ENCODE peak calls at places on chromosome 21, in seven cellular contexts. B, S, F, V, O, L and M are unnamed samples.

GRCh38 chr21:38903578-38904193 is 98.0 kb downstream of the ETS2 start:
- DNase-seq in B (no peak), S (peak), F (no peak), V (no peak), O (no peak), L (no peak), M (no peak)

GRCh38 chr21:25396135-25396711 is 211.1 kb downstream of the MRPL39 start:
- DNase-seq in B (no peak), S (no peak), F (no peak), V (no peak), O (no peak), L (no peak), M (no peak)

GRCh38 chr21:28396421-28396820 is 596.3 kb downstream of the LTN1 start:
- DNase-seq in B (no peak), S (no peak), F (no peak), V (no peak), O (no peak), L (no peak), M (no peak)

GRCh38 chr21:45874716-45875415 is 106.7 kb upstream of the COL6A1 start:
- DNase-seq in B (peak), S (peak), F (no peak), V (peak), O (peak), L (no peak), M (no peak)

GRCh38 chr21:30994917-30995316 is 43.4 kb downstream of the KRTAP19-8 start:
- DNase-seq in B (no peak), S (no peak), F (no peak), V (no peak), O (no peak), L (peak), M (no peak)

GRCh38 chr21:41919666-41920398 is 34.0 kb downstream of the C2CD2 start:
- DNase-seq in B (no peak), S (no peak), F (no peak), V (no peak), O (no peak), L (no peak), M (no peak)

GRCh38 chr21:23858878-23859277 is 1748.4 kb downstream of the MRPL39 start:
- DNase-seq in B (no peak), S (no peak), F (no peak), V (no peak), O (no peak), L (no peak), M (peak)

GRCh38 chr21:25283720-25284119 is 323.6 kb downstream of the MRPL39 start:
- DNase-seq in B (peak), S (peak), F (peak), V (peak), O (no peak), L (peak), M (no peak)

GRCh38 chr21:35861656-35862055 is 198.7 kb downstream of the SETD4 start:
- DNase-seq in B (peak), S (no peak), F (no peak), V (no peak), O (no peak), L (no peak), M (no peak)

GRCh38 chr21:31530918-31531705 is 128.4 kb upstream of the SOD1 start:
- DNase-seq in B (no peak), S (peak), F (no peak), V (no peak), O (no peak), L (no peak), M (no peak)

GRCh38 chr21:42229676-42230075 is 10.7 kb downstream of the ABCG1 start:
- DNase-seq in B (no peak), S (no peak), F (no peak), V (no peak), O (no peak), L (no peak), M (no peak)

GRCh38 chr21:39377444-39378050 is 28.7 kb upstream of the HMGN1 start:
- DNase-seq in B (no peak), S (peak), F (no peak), V (no peak), O (no peak), L (no peak), M (no peak)

GRCh38 chr21:42081138-42081537 is 10.0 kb downstream of the UMODL1 start:
- DNase-seq in B (no peak), S (no peak), F (no peak), V (peak), O (peak), L (no peak), M (no peak)

GRCh38 chr21:34885636-34886553 is 163.2 kb downstream of the RUNX1 start:
- DNase-seq in B (no peak), S (no peak), F (no peak), V (no peak), O (no peak), L (no peak), M (peak)

GRCh38 chr21:44087426-44088400 is 19.5 kb upstream of the PWP2 start:
- DNase-seq in B (no peak), S (no peak), F (no peak), V (no peak), O (no peak), L (no peak), M (no peak)

GRCh38 chr21:36075953-36076352 is 6.1 kb downstream of the CBR1 start:
- DNase-seq in B (no peak), S (no peak), F (no peak), V (no peak), O (no peak), L (no peak), M (no peak)

GRCh38 chr21:45788198-45788597 is 144.7 kb downstream of the PCBP3 start:
- DNase-seq in B (no peak), S (no peak), F (no peak), V (no peak), O (no peak), L (no peak), M (no peak)

GRCh38 chr21:15592271-15592860 is 137.4 kb upstream of the USP25 start:
- DNase-seq in B (peak), S (peak), F (peak), V (peak), O (no peak), L (peak), M (peak)

GRCh38 chr21:29243188-29243587 is 55.5 kb upstream of the BACH1 start:
- DNase-seq in B (no peak), S (no peak), F (no peak), V (no peak), O (no peak), L (no peak), M (no peak)

GRCh38 chr21:41966341-41966833 is 12.6 kb upstream of the C2CD2 start:
- DNase-seq in B (peak), S (no peak), F (no peak), V (no peak), O (peak), L (no peak), M (no peak)

GRCh38 chr21:21860888-21861287 is 862.7 kb downstream of the NCAM2 start:
- DNase-seq in B (peak), S (no peak), F (no peak), V (peak), O (no peak), L (no peak), M (no peak)

GRCh38 chr21:46054031-46054430 is 43.9 kb upstream of the COL6A2 start:
- DNase-seq in B (no peak), S (no peak), F (no peak), V (no peak), O (peak), L (no peak), M (no peak)

GRCh38 chr21:46097826-46098286 is at the start of gene COL6A2:
- DNase-seq in B (no peak), S (peak), F (peak), V (no peak), O (peak), L (no peak), M (no peak)

GRCh38 chr21:35002879-35003722 is 46.0 kb downstream of the RUNX1 start:
- DNase-seq in B (peak), S (peak), F (no peak), V (peak), O (no peak), L (no peak), M (no peak)

GRCh38 chr21:37555672-37556261 is 189.2 kb downstream of the DYRK1A start:
- DNase-seq in B (no peak), S (no peak), F (no peak), V (no peak), O (no peak), L (no peak), M (no peak)

GRCh38 chr21:34186119-34186719 is 112.8 kb downstream of the MRPS6 start:
- DNase-seq in B (no peak), S (no peak), F (no peak), V (no peak), O (no peak), L (no peak), M (no peak)

GRCh38 chr21:17491716-17492414 is 21.0 kb upstream of the CXADR start:
- DNase-seq in B (peak), S (peak), F (no peak), V (peak), O (peak), L (no peak), M (no peak)

GRCh38 chr21:34086887-34087306 is 13.5 kb downstream of the MRPS6 start:
- DNase-seq in B (no peak), S (no peak), F (no peak), V (no peak), O (no peak), L (no peak), M (no peak)

GRCh38 chr21:33760641-33761103 is 118.4 kb downstream of the ITSN1 start:
- DNase-seq in B (peak), S (no peak), F (no peak), V (no peak), O (peak), L (no peak), M (no peak)

GRCh38 chr21:44613386-44614155 is 1.7 kb downstream of the KRTAP10-8 start:
- DNase-seq in B (no peak), S (no peak), F (no peak), V (no peak), O (no peak), L (no peak), M (no peak)

GRCh38 chr21:26115899-26116298 is 54.7 kb downstream of the APP start:
- DNase-seq in B (peak), S (no peak), F (no peak), V (no peak), O (no peak), L (no peak), M (no peak)

GRCh38 chr21:41766883-41767605 is at the start of gene RIPK4:
- DNase-seq in B (peak), S (peak), F (peak), V (no peak), O (no peak), L (peak), M (no peak)

GRCh38 chr21:34180406-34180805 is 107.0 kb downstream of the MRPS6 start:
- DNase-seq in B (no peak), S (no peak), F (no peak), V (no peak), O (no peak), L (no peak), M (no peak)

GRCh38 chr21:26850116-26850643 is 5.0 kb upstream of the ADAMTS1 start:
- DNase-seq in B (peak), S (peak), F (no peak), V (no peak), O (no peak), L (peak), M (no peak)

GRCh38 chr21:36155603-36156338 is 853 bp upstream of the DOP1B start:
- DNase-seq in B (no peak), S (peak), F (no peak), V (no peak), O (no peak), L (no peak), M (no peak)

GRCh38 chr21:41622831-41623548 is 115.0 kb upstream of the TMPRSS2 start:
- DNase-seq in B (no peak), S (peak), F (no peak), V (no peak), O (peak), L (no peak), M (no peak)

GRCh38 chr21:45102391-45102932 is 28.1 kb downstream of the ADARB1 start:
- DNase-seq in B (peak), S (peak), F (no peak), V (no peak), O (peak), L (no peak), M (no peak)

GRCh38 chr21:45990049-45990711 is 8.6 kb downstream of the COL6A1 start:
- DNase-seq in B (no peak), S (no peak), F (no peak), V (no peak), O (peak), L (no peak), M (no peak)

GRCh38 chr21:30306821-30307330 is 13.2 kb downstream of the KRTAP26-1 start:
- DNase-seq in B (no peak), S (no peak), F (no peak), V (no peak), O (no peak), L (no peak), M (no peak)

GRCh38 chr21:38351961-38352521 is 95.2 kb downstream of the KCNJ15 start:
- DNase-seq in B (peak), S (peak), F (no peak), V (no peak), O (no peak), L (no peak), M (no peak)